ENCODE peak calls at places on chromosome 19, in eight cellular contexts. N, R, F, T, A, L, C and V are unnamed samples. For H3K36me3, the result is how much of the 10 kb centered on the place peaks cover.

GRCh38 chr19:4057913-4058695 is 8.6 kb downstream of the ZBTB7A start:
- DNase-seq in A (peak), C (no peak), N (no peak), L (peak), R (peak), T (peak), F (peak), V (peak)

GRCh38 chr19:23887642-23888041 is 27.0 kb upstream of the ZNF726 start:
- DNase-seq in N (no peak), F (no peak), T (no peak), L (no peak), C (no peak), A (no peak), R (no peak), V (peak)

GRCh38 chr19:34243876-34244578 is 10.3 kb upstream of the GARRE1 start:
- DNase-seq in N (no peak), R (no peak), C (no peak), T (no peak), A (no peak), L (no peak), F (no peak), V (no peak)

GRCh38 chr19:55647732-55648656 is at the start of gene CCDC106:
- DNase-seq in L (peak), T (peak), N (no peak), A (peak), R (peak), C (peak), F (peak), V (no peak)

GRCh38 chr19:48415395-48415794 is 21.9 kb downstream of the GRIN2D start:
- DNase-seq in T (peak), C (peak), F (peak), R (peak), N (peak), A (peak), L (peak), V (peak)

GRCh38 chr19:19956431-19957075 is 55.8 kb downstream of the ZNF93 start:
- DNase-seq in N (no peak), A (no peak), T (no peak), F (no peak), L (no peak), R (no peak), C (no peak), V (no peak)

GRCh38 chr19:13164370-13165090 is 14.3 kb downstream of the IER2 start:
- DNase-seq in R (no peak), A (peak), F (no peak), L (peak), T (no peak), C (no peak), N (no peak), V (peak)

GRCh38 chr19:53254451-53255341 is at the start of gene ZNF677:
- DNase-seq in L (peak), A (peak), R (peak), C (no peak), F (peak), N (peak), T (peak), V (peak)

GRCh38 chr19:16369664-16370576 is 45.3 kb downstream of the KLF2 start:
- DNase-seq in T (no peak), C (no peak), N (peak), L (no peak), F (no peak), R (no peak), A (no peak), V (no peak)

GRCh38 chr19:604355-604754 is 14.7 kb downstream of the HCN2 start:
- DNase-seq in T (no peak), R (no peak), A (no peak), L (no peak), N (no peak), C (peak), F (no peak), V (no peak)

DNA sequence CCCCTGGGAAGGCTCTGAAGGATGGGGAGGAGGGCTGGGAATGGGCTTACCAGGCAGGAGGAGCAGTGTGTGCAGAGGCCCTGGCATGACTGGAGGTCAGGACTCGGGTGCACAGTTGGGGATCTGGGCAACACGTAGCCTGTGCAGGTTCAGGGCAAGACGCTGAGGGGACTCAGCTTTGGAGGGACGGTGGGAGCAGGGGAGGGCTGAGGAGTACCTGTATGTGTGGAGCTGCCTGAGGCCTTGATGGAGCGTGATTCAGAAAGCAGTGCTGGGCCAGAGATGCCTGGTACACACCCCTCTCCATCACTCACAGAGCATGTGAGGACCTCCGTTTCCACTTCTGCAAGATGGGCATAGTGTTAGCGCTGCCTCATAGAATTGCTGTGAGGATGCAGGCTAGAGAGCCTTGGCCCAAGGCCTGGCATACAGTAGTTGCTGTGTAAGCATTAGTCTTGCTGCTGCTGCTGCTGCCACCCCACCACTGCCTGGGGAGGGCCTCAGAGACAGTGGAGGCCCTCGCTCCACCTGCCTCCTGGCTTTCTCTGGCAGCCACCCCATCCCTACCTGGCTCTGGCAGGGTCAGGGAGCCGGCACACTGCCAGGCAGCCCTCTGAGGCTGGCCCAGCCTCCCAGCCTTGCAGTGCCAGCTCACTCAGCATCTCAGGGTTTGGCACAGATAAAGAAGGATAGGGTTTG is 2.4 kb downstream of the PAK4 start:
- DNase-seq in L (peak), F (no peak), N (no peak), T (peak), A (no peak), R (no peak), C (no peak), V (no peak)
- H3K4me3 ChIP-seq in L (no peak), F (no peak), N (no peak), T (no peak), A (no peak), R (no peak), C (no peak), V (no peak)

GRCh38 chr19:46875657-46876056 is 14.9 kb downstream of the ARHGAP35 start:
- DNase-seq in R (no peak), F (no peak), L (no peak), T (no peak), C (no peak), N (no peak), A (no peak), V (no peak)
- TF ChIP-seq CTCF in R (no peak), F (no peak), L (no peak), T (no peak), C (no peak), N (no peak), A (no peak), V (no peak)

DNA sequence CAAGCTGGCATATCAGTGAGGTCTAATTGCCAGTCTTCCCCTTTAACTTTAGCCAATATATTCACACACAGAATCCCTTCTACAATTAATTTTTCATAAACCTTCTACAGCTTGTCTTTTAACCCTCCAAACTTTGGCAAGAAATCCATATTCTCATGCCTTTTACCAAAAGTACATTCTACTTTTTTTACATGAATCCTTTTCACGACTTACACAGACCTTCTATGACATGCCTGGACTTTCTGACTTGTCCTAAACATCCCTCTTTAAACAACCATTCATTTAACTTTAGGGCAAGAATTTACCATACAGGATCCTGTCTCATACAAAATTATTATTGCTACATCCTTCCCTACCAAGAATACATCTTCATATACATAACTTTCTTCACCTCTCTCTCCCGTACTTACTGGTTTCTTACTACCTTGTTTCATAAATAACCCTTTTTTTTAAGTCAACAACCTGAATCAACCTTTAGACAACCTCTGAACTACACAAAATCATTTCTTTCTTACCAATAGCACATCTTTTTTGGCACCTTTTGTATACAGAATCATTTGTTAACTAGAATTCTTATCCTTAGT is 23.5 kb downstream of the ZNF544 start:
- DNase-seq in R (no peak), C (no peak), N (no peak), L (no peak), A (no peak), F (no peak), T (no peak), V (no peak)
- H3K36me3 ChIP-seq in R (half or more), C (under half), N (under half), L (under half), A (under half), F (half or more), T (under half), V (under half)

DNA sequence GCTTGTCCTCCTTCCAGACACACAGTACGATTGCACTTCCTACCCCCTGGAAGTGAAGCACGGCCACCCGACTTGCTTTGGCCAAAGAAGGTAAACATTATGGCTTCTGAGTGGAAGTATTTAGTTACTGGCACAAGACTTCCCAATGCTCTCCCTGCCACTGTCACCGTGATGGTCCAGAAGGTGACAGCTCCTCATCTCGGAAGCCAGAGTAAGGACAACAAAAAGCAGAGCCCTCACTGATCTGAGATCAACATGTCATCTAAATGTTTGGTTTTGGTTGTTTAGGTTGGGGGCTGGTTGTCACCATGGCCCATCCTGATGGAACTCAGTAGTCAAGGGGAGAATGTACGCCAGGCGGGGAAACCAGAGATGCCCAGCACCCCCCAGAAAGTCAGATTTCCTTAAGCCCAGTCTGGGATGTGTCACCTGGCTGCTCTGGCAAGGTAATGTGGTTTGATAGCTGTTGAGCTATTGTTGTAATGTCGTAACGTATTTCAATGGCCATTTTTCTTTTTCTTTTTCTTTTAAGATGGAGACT is 170.1 kb upstream of the ZNF536 start:
- DNase-seq in R (no peak), F (no peak), N (no peak), C (no peak), A (no peak), L (no peak), T (no peak), V (no peak)
- H3K4me3 ChIP-seq in R (no peak), F (no peak), N (no peak), C (no peak), A (no peak), L (no peak), T (no peak), V (no peak)

DNA sequence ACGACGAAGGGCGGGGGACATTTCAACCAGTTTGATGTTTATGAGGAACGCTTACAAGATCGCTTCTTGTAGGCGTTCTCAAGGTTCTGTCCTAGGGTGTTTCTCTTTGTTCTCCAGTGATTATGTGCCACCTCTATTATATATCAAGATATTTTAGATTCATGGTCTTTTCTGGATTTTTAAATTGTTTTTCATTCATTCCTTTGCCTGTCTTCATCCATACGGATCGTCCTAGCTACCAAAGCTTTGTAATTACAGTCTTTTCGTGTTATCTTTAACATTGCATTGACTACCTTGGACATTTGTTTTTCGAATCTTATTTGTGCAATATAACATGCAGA is 342 bp upstream of the EID2 start:
- DNase-seq in R (no peak), T (no peak), N (no peak), L (no peak), A (no peak), C (no peak), F (no peak), V (no peak)
- TF ChIP-seq CTCF in R (no peak), T (no peak), N (peak), L (no peak), A (no peak), C (no peak), F (peak), V (no peak)

GRCh38 chr19:5585461-5586299 is 17.9 kb upstream of the TINCR start:
- DNase-seq in L (peak), T (peak), R (no peak), A (no peak), F (no peak), C (no peak), N (no peak), V (peak)
- H3K36me3 ChIP-seq in L (under half), T (under half), R (half or more), A (under half), F (half or more), C (under half), N (under half), V (under half)

GRCh38 chr19:17389957-17390664 is 3.9 kb downstream of the CCDC194 start:
- DNase-seq in L (no peak), C (no peak), N (no peak), A (no peak), T (no peak), R (no peak), F (no peak), V (no peak)
- H3K4me3 ChIP-seq in L (no peak), C (peak), N (peak), A (peak), T (no peak), R (peak), F (peak), V (peak)